ENCODE peak calls at places on chromosome 4, in six cellular contexts. N is H1, C is HepG2, R is K562, M is GM12878, H is HCT116. L is an unnamed sample.

GRCh38 chr4:143337600-143338287 is 1.1 kb downstream of the GAB1 start:
- DNase-seq in M (no peak), C (peak), N (no peak), H (no peak), R (no peak), L (no peak)

GRCh38 chr4:60216752-60217151 is 983.4 kb upstream of the ADGRL3 start:
- DNase-seq in N (no peak), M (no peak), H (no peak), R (no peak), C (no peak), L (no peak)

GRCh38 chr4:4585012-4585670 is 43.3 kb upstream of the STX18 start:
- DNase-seq in H (no peak), R (no peak), N (no peak), M (no peak), C (no peak), L (no peak)

GRCh38 chr4:4685810-4686209 is 144.0 kb upstream of the STX18 start:
- DNase-seq in R (no peak), N (no peak), H (no peak), M (no peak), C (no peak), L (no peak)

GRCh38 chr4:61406677-61407076 is 206.6 kb downstream of the ADGRL3 start:
- DNase-seq in N (no peak), C (no peak), M (no peak), R (no peak), H (no peak), L (no peak)

GRCh38 chr4:113591982-113592381 is 169.6 kb downstream of the CAMK2D start:
- DNase-seq in C (no peak), R (no peak), H (no peak), N (no peak), M (no peak), L (no peak)

GRCh38 chr4:144709159-144709558 is 63.2 kb downstream of the HHIP start:
- DNase-seq in C (no peak), M (no peak), H (peak), N (no peak), R (no peak), L (peak)

GRCh38 chr4:54090804-54091623 is 8.9 kb upstream of the GSX2 start:
- DNase-seq in C (peak), H (no peak), M (no peak), R (no peak), N (no peak), L (no peak)

GRCh38 chr4:126859314-126859713 is 773.4 kb upstream of the INTU start:
- DNase-seq in H (no peak), C (no peak), N (no peak), M (no peak), R (no peak), L (no peak)

GRCh38 chr4:19566041-19566440 is 685.7 kb upstream of the SLIT2 start:
- DNase-seq in C (no peak), H (no peak), M (no peak), R (no peak), N (no peak), L (no peak)

GRCh38 chr4:52199574-52200338 is 148.7 kb downstream of the SPATA18 start:
- DNase-seq in N (no peak), R (no peak), H (no peak), C (peak), M (no peak), L (no peak)

GRCh38 chr4:55255171-55255570 is 90.9 kb upstream of the SRD5A3 start:
- DNase-seq in M (no peak), R (no peak), N (no peak), C (no peak), H (no peak), L (no peak)

GRCh38 chr4:53322696-53323095 is 43.2 kb downstream of the SCFD2 start:
- DNase-seq in C (peak), H (no peak), M (no peak), R (no peak), N (no peak), L (no peak)

GRCh38 chr4:173590697-173591096 is 60.7 kb upstream of the HAND2 start:
- DNase-seq in R (no peak), M (no peak), H (no peak), N (no peak), C (no peak), L (no peak)

GRCh38 chr4:56321246-56321645 is 66.0 kb downstream of the AASDH start:
- DNase-seq in C (no peak), R (no peak), H (no peak), M (no peak), N (no peak), L (no peak)

GRCh38 chr4:151022586-151022985 is 7.5 kb upstream of the LRBA start:
- DNase-seq in R (no peak), H (no peak), N (no peak), M (no peak), C (no peak), L (no peak)

GRCh38 chr4:172412851-172413250 is 599.6 kb downstream of the GALNTL6 start:
- DNase-seq in H (no peak), N (no peak), R (no peak), M (no peak), C (no peak), L (no peak)

DNA sequence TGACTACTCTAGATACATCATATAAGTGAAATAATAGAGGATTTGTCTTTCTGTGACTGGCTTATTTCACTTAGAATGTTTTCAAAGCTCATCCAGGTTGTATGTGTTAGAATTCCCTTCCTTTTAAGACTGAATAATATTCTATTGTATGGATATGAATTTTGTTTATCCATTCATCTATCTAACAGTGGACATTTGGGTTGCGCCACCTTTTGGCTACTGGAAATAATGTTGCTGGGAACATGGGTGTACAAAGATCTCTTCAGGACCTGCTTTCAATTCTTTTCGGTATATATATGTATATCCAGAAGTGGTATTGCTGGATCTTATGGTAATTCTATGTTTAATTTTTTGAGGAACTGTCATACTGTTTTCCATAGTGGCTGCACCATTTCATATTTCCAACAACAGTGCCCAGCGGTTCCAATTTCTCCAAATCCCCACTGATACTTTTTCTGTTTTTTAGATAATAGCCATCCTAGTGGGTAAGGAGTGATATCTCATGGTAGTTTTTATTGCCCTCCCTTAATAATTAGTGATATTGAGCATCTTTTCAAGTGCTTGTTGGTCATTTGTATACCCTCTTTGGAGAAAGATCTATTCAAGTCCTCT is 3.4 kb upstream of the SCD5 start:
- DNase-seq in R (no peak), H (no peak), C (peak), N (no peak), M (no peak), L (no peak)
- TF ChIP-seq ZNF274 in R (no peak), H (no peak), C (no peak), N (no peak), M (no peak), L (no peak)

DNA sequence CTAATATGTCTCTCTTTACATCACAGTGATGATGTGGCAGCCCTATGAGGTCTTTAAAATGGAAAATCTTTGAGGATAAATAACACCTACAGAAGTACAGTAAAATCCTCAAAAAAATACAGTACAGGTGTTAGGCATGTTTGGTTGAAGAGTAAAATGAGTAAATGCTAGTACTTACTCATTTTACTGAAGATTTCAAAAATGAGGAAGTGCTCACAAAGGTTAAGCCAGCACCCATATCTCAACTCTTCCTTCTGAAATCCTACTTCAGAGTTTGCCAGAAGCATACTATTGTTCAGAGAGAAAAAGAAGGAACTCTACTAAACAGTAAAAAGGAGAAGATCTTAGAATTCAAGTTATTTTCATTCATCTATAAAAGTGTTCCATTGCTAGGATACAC is 130.9 kb downstream of the CBR4 start:
- DNase-seq in R (no peak), C (no peak), H (no peak), M (no peak), N (no peak), L (no peak)
- TF ChIP-seq YY1 in R (no peak), C (no peak), H (no peak), M (no peak), N (no peak), L (no peak)

DNA sequence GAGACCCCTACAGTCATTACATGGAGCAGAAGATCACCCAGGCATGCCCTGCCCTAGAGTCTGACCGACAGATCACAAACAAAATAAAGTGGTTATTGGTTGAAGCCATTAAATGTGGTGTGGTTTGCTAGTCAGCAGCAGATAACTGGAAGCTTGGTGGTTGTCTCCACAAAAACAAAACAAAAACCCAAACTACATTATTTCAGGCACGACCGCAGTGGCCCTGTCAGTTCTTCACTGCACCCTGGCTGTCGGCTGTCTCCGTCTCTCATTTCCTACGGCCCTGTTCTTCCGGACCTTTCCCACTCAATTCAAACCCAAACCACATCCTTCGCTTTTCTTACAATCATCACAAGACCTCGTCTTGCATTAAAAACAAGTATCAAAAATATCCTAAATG is 521.3 kb upstream of the ZFP42 start:
- DNase-seq in M (no peak), C (no peak), R (no peak), N (no peak), H (no peak), L (no peak)
- TF ChIP-seq ZNF274 in M (no peak), C (no peak), R (no peak), N (no peak), H (no peak), L (no peak)

DNA sequence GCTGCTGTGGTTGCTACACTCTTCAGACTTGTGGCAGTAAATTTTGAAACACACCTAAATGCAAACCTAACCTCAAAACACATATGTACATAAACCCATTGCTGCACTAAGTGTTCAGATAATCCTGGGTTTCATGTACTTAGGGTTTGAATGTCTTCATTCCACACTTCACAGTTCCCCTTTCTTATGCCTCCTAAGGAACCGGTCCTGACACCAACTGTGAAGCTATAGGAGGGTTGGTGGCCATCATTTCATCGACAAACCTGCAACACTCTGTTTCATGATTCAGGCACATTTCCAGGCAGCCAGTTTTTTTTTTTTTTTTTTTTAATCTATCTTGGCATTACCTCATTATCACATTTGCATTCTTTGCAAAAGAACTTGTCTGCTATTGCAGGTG is 3.2 kb downstream of the STOX2 start:
- DNase-seq in H (no peak), C (no peak), R (no peak), N (no peak), M (no peak), L (no peak)
- TF ChIP-seq YY1 in H (no peak), C (no peak), R (no peak), N (no peak), M (no peak), L (no peak)

GRCh38 chr4:1730532-1731135 is 9.3 kb downstream of the TACC3 start:
- DNase-seq in R (no peak), M (no peak), H (no peak), N (no peak), C (no peak), L (no peak)

GRCh38 chr4:1727117-1728031 is 6.1 kb downstream of the TACC3 start:
- DNase-seq in H (no peak), C (no peak), M (no peak), N (no peak), R (no peak), L (no peak)

GRCh38 chr4:1726146-1726934 is 5.0 kb downstream of the TACC3 start:
- DNase-seq in C (peak), H (peak), R (peak), M (peak), N (peak), L (peak)

GRCh38 chr4:1725521-1725920 is 4.2 kb downstream of the TACC3 start:
- DNase-seq in R (no peak), C (no peak), N (no peak), H (no peak), M (no peak), L (no peak)

DNA sequence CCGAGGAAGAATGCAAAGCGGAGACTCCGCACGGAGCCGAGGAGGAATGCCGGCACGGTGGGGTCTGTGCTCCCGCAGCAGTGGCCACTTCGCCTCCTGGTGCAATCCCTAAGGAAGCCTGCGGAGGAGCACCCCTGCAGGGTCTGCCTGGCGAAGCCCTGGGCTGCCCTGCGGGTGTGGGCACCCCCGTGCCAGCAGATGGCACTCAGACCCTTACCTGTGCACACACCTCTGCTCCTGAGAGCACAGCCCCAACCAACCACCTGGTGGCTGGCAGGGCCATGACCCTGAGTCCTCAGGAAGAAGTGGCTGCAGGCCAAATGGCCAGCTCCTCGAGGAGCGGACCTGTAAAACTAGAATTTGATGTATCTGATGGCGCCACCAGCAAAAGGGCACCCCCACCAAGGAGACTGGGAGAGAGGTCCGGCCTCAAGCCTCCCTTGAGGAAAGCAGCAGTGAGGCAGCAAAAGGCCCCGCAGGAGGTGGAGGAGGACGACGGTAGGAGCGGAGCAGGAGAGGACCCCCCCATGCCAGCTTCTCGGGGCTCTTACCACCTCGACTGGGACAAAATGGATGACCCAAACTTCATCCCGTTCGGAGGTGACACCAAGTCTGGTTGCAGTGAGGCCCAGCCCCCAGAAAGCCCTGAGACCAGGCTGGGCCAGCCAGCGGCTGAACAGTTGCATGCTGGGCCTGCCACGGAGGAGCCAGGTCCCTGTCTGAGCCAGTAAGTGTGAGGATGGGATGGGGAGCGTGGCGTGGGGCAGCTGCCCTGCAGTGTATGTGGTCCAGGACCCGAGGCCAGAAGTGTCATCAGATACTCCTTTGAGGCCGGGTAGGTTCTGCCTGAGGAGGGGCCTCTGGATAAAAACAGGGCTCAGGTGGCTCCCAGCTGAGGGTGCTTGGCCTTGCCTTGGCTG is 7.0 kb downstream of the TACC3 start:
- DNase-seq in M (no peak), R (no peak), N (no peak), H (no peak), C (no peak), L (no peak)
- TF ChIP-seq ZNF274 in M (no peak), R (no peak), N (no peak), H (no peak), C (no peak), L (no peak)

DNA sequence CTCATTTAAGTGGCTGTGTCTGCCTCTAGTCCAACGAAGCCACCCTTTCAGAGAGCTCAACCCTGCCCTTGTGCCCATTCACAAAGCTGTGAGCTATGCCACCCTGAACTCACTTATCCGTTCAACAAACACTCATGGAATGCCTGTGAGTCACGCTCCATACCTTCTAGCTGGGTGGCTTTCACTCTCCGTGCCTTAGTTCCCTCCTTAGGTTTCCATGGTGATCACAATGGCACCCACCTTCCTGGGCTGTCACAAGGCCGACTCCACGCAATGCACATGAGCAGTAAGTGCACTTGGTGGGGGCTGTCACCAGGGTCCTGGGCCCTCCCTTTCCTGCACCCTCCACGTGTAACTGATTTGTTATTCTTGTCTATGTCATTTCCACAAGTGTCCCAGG is 37.2 kb upstream of the PPP2R2C start:
- DNase-seq in H (no peak), N (no peak), M (no peak), C (no peak), R (no peak), L (no peak)
- TF ChIP-seq YY1 in H (no peak), N (no peak), M (no peak), C (no peak), R (no peak), L (no peak)

L was measured in NT2/D1.